ENCODE peak calls at places on chromosomes 6 and 20, in five cellular contexts. P, E, G, J and W are unnamed samples.
A peak's percentile ranks its signal among the peaks of the same experiment; 100 is the strongest.

GRCh38 chr20:43459022-43459942 is 1.6 kb downstream of the SRSF6 start:
- DNase-seq in P (no peak), E (peak; percentile 20), G (no peak), J (peak; percentile 47), W (no peak)

GRCh38 chr6:90466191-90466940 is 120.5 kb downstream of the MAP3K7 start:
- DNase-seq in P (no peak), E (peak; percentile 16), G (no peak), J (no peak), W (no peak)

GRCh38 chr6:37511910-37512399 is 12.3 kb upstream of the CCDC167 start:
- DNase-seq in P (no peak), E (no peak), G (no peak), J (no peak), W (no peak)

GRCh38 chr6:52457096-52457495 is 37.0 kb downstream of the EFHC1 start:
- DNase-seq in P (no peak), E (no peak), G (no peak), J (no peak), W (no peak)

GRCh38 chr6:22467645-22468044 is 101.7 kb upstream of the HDGFL1 start:
- DNase-seq in P (no peak), E (no peak), G (no peak), J (no peak), W (no peak)

GRCh38 chr6:45970326-45970725 is 45.3 kb downstream of the CLIC5 start:
- DNase-seq in P (no peak), E (no peak), G (no peak), J (no peak), W (no peak)

GRCh38 chr20:55632592-55632991 is 372.7 kb downstream of the CBLN4 start:
- DNase-seq in P (no peak), E (no peak), G (no peak), J (no peak), W (no peak)

GRCh38 chr6:5894357-5894756 is 112.4 kb downstream of the NRN1 start:
- DNase-seq in P (peak; percentile 82), E (no peak), G (no peak), J (no peak), W (no peak)

GRCh38 chr20:62358171-62358719 is 8.9 kb downstream of the LAMA5 start:
- DNase-seq in P (no peak), E (no peak), G (peak; percentile 78), J (peak; percentile 65), W (no peak)

GRCh38 chr20:24303393-24303792 is 166.0 kb upstream of the SYNDIG1 start:
- DNase-seq in P (no peak), E (no peak), G (no peak), J (no peak), W (no peak)

GRCh38 chr20:46520976-46521579 is 7.7 kb upstream of the ZNF334 start:
- DNase-seq in P (peak; percentile 35), E (peak; percentile 64), G (no peak), J (peak; percentile 47), W (no peak)

GRCh38 chr6:73516712-73517489 is 3.9 kb downstream of the EEF1A1 start:
- DNase-seq in P (no peak), E (peak; percentile 14), G (no peak), J (peak; percentile 14), W (no peak)

GRCh38 chr6:125192610-125192930 is 39.0 kb downstream of the TPD52L1 start:
- DNase-seq in P (no peak), E (no peak), G (no peak), J (no peak), W (no peak)

GRCh38 chr20:24766826-24767622 is 182.0 kb upstream of the CST7 start:
- DNase-seq in P (no peak), E (no peak), G (no peak), J (no peak), W (no peak)

GRCh38 chr6:87473419-87473903 is 687 bp downstream of the SLC35A1 start:
- DNase-seq in P (no peak), E (peak; percentile 44), G (no peak), J (no peak), W (no peak)

GRCh38 chr20:9035129-9035528 is 33.8 kb upstream of the PLCB4 start:
- DNase-seq in P (no peak), E (peak; percentile 94), G (no peak), J (no peak), W (no peak)

GRCh38 chr20:31474097-31474436 is 860 bp downstream of the DEFB124 start:
- DNase-seq in P (no peak), E (no peak), G (no peak), J (no peak), W (no peak)

GRCh38 chr6:7919871-7920270 is 9.3 kb upstream of the TXNDC5 start:
- DNase-seq in P (no peak), E (no peak), G (no peak), J (no peak), W (no peak)

GRCh38 chr6:131062245-131063027 is 609 bp downstream of the EPB41L2 start:
- DNase-seq in P (no peak), E (no peak), G (peak; percentile 67), J (peak; percentile 26), W (no peak)

GRCh38 chr6:4772750-4773149 is 3.5 kb upstream of the CDYL start:
- DNase-seq in P (no peak), E (no peak), G (no peak), J (no peak), W (no peak)

GRCh38 chr20:24059174-24059573 is 70.6 kb upstream of the GGTLC1 start:
- DNase-seq in P (no peak), E (no peak), G (no peak), J (no peak), W (no peak)

GRCh38 chr6:20153194-20153593 is 59.1 kb downstream of the MBOAT1 start:
- DNase-seq in P (no peak), E (no peak), G (no peak), J (no peak), W (no peak)
- H3K4me1 ChIP-seq in P (no peaks in the 10 kb centered on the region), E (no peaks in the 10 kb centered on the region), G (no peaks in the 10 kb centered on the region), J (no peaks in the 10 kb centered on the region), W (no peaks in the 10 kb centered on the region)

GRCh38 chr20:37989601-37990001 is 43.7 kb downstream of the TTI1 start:
- DNase-seq in P (peak; percentile 37), E (no peak), G (no peak), J (peak; percentile 60), W (no peak)

GRCh38 chr20:37987602-37988290 is 45.5 kb downstream of the TTI1 start:
- DNase-seq in P (no peak), E (no peak), G (no peak), J (no peak), W (peak; percentile 70)

GRCh38 chr20:37988555-37988954 is 44.7 kb downstream of the TTI1 start:
- DNase-seq in P (no peak), E (no peak), G (no peak), J (no peak), W (no peak)

GRCh38 chr20:37986063-37986858 is 47.0 kb downstream of the TTI1 start:
- DNase-seq in P (no peak), E (no peak), G (no peak), J (no peak), W (peak; percentile 55)

DNA sequence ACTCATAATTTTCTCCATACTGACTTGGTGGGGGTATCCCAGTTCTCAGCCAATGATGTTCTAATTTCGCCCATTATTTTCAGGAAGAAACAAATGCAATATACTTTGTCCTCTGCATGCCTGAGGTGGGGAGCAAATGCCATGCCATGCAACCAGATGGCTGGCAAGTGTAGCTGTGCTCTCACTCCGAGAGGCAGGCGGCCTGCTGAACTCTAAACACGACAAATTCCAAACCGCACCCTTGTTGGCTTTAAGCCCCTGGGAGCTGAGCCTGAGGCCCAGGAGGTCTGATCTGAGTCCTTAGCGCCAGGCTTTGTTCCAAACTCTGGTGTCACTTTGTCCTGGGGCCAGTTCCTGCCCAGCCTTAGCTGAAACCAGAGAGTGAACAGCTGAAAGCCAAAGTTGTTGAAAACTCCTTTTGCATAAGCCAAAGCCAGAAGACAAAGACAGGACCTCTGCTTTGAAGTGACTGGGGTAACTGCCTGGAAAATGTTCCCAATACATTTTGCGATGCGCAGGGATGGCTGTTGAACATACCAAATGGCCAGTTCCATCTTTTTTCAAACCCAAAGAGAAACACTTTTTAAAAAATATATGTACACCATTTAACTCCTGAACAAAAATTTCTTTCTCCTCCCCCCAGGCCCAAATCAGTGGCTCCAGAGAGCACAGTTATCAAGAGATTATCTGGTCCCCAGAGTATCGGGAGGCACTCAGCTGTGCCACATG is 46.2 kb downstream of the TTI1 start:
- DNase-seq in P (peak; percentile 83), E (peak; percentile 6), G (no peak), J (no peak), W (peak; percentile 69)
- TF ChIP-seq POLR2A in P (no peak), E (no peak), G (no peak), J (no peak), W (no peak)

GRCh38 chr6:33430991-33431879 is 11.4 kb downstream of the SYNGAP1 start:
- DNase-seq in P (no peak), E (peak; percentile 65), G (peak; percentile 88), J (peak; percentile 53), W (no peak)

GRCh38 chr6:33433560-33434191 is 13.8 kb downstream of the SYNGAP1 start:
- DNase-seq in P (no peak), E (peak; percentile 75), G (peak; percentile 82), J (no peak), W (no peak)

GRCh38 chr6:33432546-33432945 is 12.7 kb downstream of the SYNGAP1 start:
- DNase-seq in P (no peak), E (no peak), G (no peak), J (no peak), W (no peak)

GRCh38 chr6:33433001-33433559 is 13.2 kb downstream of the SYNGAP1 start:
- DNase-seq in P (no peak), E (no peak), G (no peak), J (no peak), W (no peak)

DNA sequence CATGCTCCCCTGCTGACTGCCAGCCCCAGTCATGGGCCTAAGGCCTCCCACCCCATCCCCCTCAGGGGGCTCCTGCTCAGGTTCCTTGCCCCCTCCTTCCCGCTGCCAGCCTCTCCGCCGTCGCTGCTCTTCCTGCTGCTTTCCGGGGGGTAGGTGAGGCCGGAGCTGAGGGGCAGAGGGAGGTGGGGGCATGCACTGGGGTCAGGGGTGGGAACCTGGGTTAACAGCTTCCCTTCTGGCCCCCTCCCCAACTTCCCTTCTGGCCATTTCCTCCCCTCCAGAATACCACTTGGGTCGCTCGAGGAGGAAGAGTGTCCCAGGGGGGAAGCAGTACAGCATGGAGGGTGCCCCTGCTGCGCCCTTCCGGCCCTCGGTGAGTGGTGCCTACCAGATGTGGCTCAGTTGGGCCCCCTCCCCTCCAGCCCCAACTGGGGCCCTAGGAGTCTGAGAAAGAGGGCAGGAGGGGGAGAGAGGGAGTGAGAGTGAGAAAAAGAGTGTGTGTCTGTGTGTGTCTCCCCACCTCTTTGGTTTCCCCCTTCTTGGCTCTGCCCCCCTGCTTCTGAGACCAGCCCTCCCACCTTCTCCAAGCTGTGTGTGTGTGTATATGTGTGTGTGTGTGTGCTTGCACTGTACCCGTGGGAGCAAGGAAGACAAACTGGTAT is 12.1 kb downstream of the SYNGAP1 start:
- DNase-seq in P (no peak), E (no peak), G (no peak), J (no peak), W (no peak)
- H3K4me1 ChIP-seq in P (peaks cover 11% of the 10 kb centered on the region), E (peaks cover 31% of the 10 kb centered on the region), G (no peaks in the 10 kb centered on the region), J (peaks cover 25% of the 10 kb centered on the region), W (peaks cover 58% of the 10 kb centered on the region)

GRCh38 chr20:327946-328563 is 2.7 kb downstream of the SOX12 start:
- DNase-seq in P (no peak), E (peak; percentile 20), G (no peak), J (peak; percentile 15), W (no peak)

GRCh38 chr20:326645-327031 is 1.3 kb downstream of the SOX12 start:
- DNase-seq in P (peak; percentile 30), E (no peak), G (peak; percentile 80), J (peak; percentile 41), W (no peak)

GRCh38 chr20:325889-326644 is 715 bp downstream of the SOX12 start:
- DNase-seq in P (peak; percentile 69), E (peak; percentile 67), G (peak; percentile 89), J (peak; percentile 69), W (no peak)

GRCh38 chr20:328596-329324 is 3.4 kb downstream of the SOX12 start:
- DNase-seq in P (no peak), E (no peak), G (no peak), J (no peak), W (no peak)

GRCh38 chr20:327041-327945 is 1.9 kb downstream of the SOX12 start:
- DNase-seq in P (peak; percentile 87), E (peak; percentile 92), G (peak; percentile 96), J (peak; percentile 92), W (no peak)
- TF ChIP-seq POLR2A in P (no peak), E (no peak), G (no peak), J (peak; percentile 39), W (no peak)